ENCODE peak calls at places on chromosomes 12 and 14, in seven cellular contexts. One of them, this sample, is unnamed.

GRCh38 chr14:87967496-87967895 is 25.5 kb downstream of the GALC start:
- DNase-seq in brain microvascular endothelial cell: no peak
- DNase-seq in substantia nigra: no peak
- DNase-seq in stimulated activated naive CD8-positive, alpha-beta T cell treated with anti-CD3 and anti-CD28 coated beads, Interleukin-15, amount 100 ng/mL, for 72 hours: no peak
- DNase-seq in stimulated activated CD4-positive, alpha-beta T cell treated with anti-CD3 and anti-CD28 coated beads, Interleukin-4, amount 100 ng/mL, for 48 hours: no peak
- DNase-seq in activated naive CD4-positive, alpha-beta T cell treated with anti-CD3 and anti-CD28 coated beads, Interleukin-2, amount 10 ng/mL, durations not matched to agents 7 days and 5 days: no peak
- DNase-seq in astrocyte of the cerebellum: no peak
- DNase-seq in this sample: no peak

GRCh38 chr14:74683406-74683805 is 29.5 kb downstream of the AREL1 start:
- DNase-seq in brain microvascular endothelial cell: no peak
- DNase-seq in substantia nigra: no peak
- DNase-seq in stimulated activated naive CD8-positive, alpha-beta T cell treated with anti-CD3 and anti-CD28 coated beads, Interleukin-15, amount 100 ng/mL, for 72 hours: no peak
- DNase-seq in stimulated activated CD4-positive, alpha-beta T cell treated with anti-CD3 and anti-CD28 coated beads, Interleukin-4, amount 100 ng/mL, for 48 hours: no peak
- DNase-seq in activated naive CD4-positive, alpha-beta T cell treated with anti-CD3 and anti-CD28 coated beads, Interleukin-2, amount 10 ng/mL, durations not matched to agents 7 days and 5 days: no peak
- DNase-seq in astrocyte of the cerebellum: no peak
- DNase-seq in this sample: no peak

GRCh38 chr14:94769413-94770250 is at the start of gene GSC:
- DNase-seq in brain microvascular endothelial cell: no peak
- DNase-seq in substantia nigra: no peak
- DNase-seq in stimulated activated naive CD8-positive, alpha-beta T cell treated with anti-CD3 and anti-CD28 coated beads, Interleukin-15, amount 100 ng/mL, for 72 hours: peak
- DNase-seq in stimulated activated CD4-positive, alpha-beta T cell treated with anti-CD3 and anti-CD28 coated beads, Interleukin-4, amount 100 ng/mL, for 48 hours: peak
- DNase-seq in activated naive CD4-positive, alpha-beta T cell treated with anti-CD3 and anti-CD28 coated beads, Interleukin-2, amount 10 ng/mL, durations not matched to agents 7 days and 5 days: peak
- DNase-seq in astrocyte of the cerebellum: peak
- DNase-seq in this sample: peak

GRCh38 chr12:73514672-73515071 is 1023.0 kb upstream of the ATXN7L3B start:
- DNase-seq in brain microvascular endothelial cell: no peak
- DNase-seq in substantia nigra: no peak
- DNase-seq in stimulated activated naive CD8-positive, alpha-beta T cell treated with anti-CD3 and anti-CD28 coated beads, Interleukin-15, amount 100 ng/mL, for 72 hours: no peak
- DNase-seq in stimulated activated CD4-positive, alpha-beta T cell treated with anti-CD3 and anti-CD28 coated beads, Interleukin-4, amount 100 ng/mL, for 48 hours: no peak
- DNase-seq in activated naive CD4-positive, alpha-beta T cell treated with anti-CD3 and anti-CD28 coated beads, Interleukin-2, amount 10 ng/mL, durations not matched to agents 7 days and 5 days: no peak
- DNase-seq in astrocyte of the cerebellum: no peak
- DNase-seq in this sample: no peak

GRCh38 chr12:74365178-74365964 is 172.3 kb upstream of the ATXN7L3B start:
- DNase-seq in brain microvascular endothelial cell: peak
- DNase-seq in substantia nigra: no peak
- DNase-seq in stimulated activated naive CD8-positive, alpha-beta T cell treated with anti-CD3 and anti-CD28 coated beads, Interleukin-15, amount 100 ng/mL, for 72 hours: no peak
- DNase-seq in stimulated activated CD4-positive, alpha-beta T cell treated with anti-CD3 and anti-CD28 coated beads, Interleukin-4, amount 100 ng/mL, for 48 hours: no peak
- DNase-seq in activated naive CD4-positive, alpha-beta T cell treated with anti-CD3 and anti-CD28 coated beads, Interleukin-2, amount 10 ng/mL, durations not matched to agents 7 days and 5 days: peak
- DNase-seq in astrocyte of the cerebellum: peak
- DNase-seq in this sample: peak

GRCh38 chr12:118459110-118459509 is 82.8 kb downstream of the SUDS3 start:
- DNase-seq in brain microvascular endothelial cell: no peak
- DNase-seq in substantia nigra: no peak
- DNase-seq in stimulated activated naive CD8-positive, alpha-beta T cell treated with anti-CD3 and anti-CD28 coated beads, Interleukin-15, amount 100 ng/mL, for 72 hours: no peak
- DNase-seq in stimulated activated CD4-positive, alpha-beta T cell treated with anti-CD3 and anti-CD28 coated beads, Interleukin-4, amount 100 ng/mL, for 48 hours: no peak
- DNase-seq in activated naive CD4-positive, alpha-beta T cell treated with anti-CD3 and anti-CD28 coated beads, Interleukin-2, amount 10 ng/mL, durations not matched to agents 7 days and 5 days: no peak
- DNase-seq in astrocyte of the cerebellum: no peak
- DNase-seq in this sample: no peak

GRCh38 chr12:107369679-107370078 is 276.3 kb upstream of the CRY1 start:
- DNase-seq in brain microvascular endothelial cell: no peak
- DNase-seq in substantia nigra: no peak
- DNase-seq in stimulated activated naive CD8-positive, alpha-beta T cell treated with anti-CD3 and anti-CD28 coated beads, Interleukin-15, amount 100 ng/mL, for 72 hours: peak
- DNase-seq in stimulated activated CD4-positive, alpha-beta T cell treated with anti-CD3 and anti-CD28 coated beads, Interleukin-4, amount 100 ng/mL, for 48 hours: no peak
- DNase-seq in activated naive CD4-positive, alpha-beta T cell treated with anti-CD3 and anti-CD28 coated beads, Interleukin-2, amount 10 ng/mL, durations not matched to agents 7 days and 5 days: peak
- DNase-seq in astrocyte of the cerebellum: no peak
- DNase-seq in this sample: no peak

GRCh38 chr12:11581179-11581755 is 68.2 kb upstream of the ETV6 start:
- DNase-seq in brain microvascular endothelial cell: peak
- DNase-seq in substantia nigra: peak
- DNase-seq in stimulated activated naive CD8-positive, alpha-beta T cell treated with anti-CD3 and anti-CD28 coated beads, Interleukin-15, amount 100 ng/mL, for 72 hours: peak
- DNase-seq in stimulated activated CD4-positive, alpha-beta T cell treated with anti-CD3 and anti-CD28 coated beads, Interleukin-4, amount 100 ng/mL, for 48 hours: peak
- DNase-seq in activated naive CD4-positive, alpha-beta T cell treated with anti-CD3 and anti-CD28 coated beads, Interleukin-2, amount 10 ng/mL, durations not matched to agents 7 days and 5 days: peak
- DNase-seq in astrocyte of the cerebellum: peak
- DNase-seq in this sample: peak

GRCh38 chr14:85129907-85130306 is 400.0 kb upstream of the FLRT2 start:
- DNase-seq in brain microvascular endothelial cell: no peak
- DNase-seq in substantia nigra: no peak
- DNase-seq in stimulated activated naive CD8-positive, alpha-beta T cell treated with anti-CD3 and anti-CD28 coated beads, Interleukin-15, amount 100 ng/mL, for 72 hours: no peak
- DNase-seq in stimulated activated CD4-positive, alpha-beta T cell treated with anti-CD3 and anti-CD28 coated beads, Interleukin-4, amount 100 ng/mL, for 48 hours: no peak
- DNase-seq in activated naive CD4-positive, alpha-beta T cell treated with anti-CD3 and anti-CD28 coated beads, Interleukin-2, amount 10 ng/mL, durations not matched to agents 7 days and 5 days: no peak
- DNase-seq in astrocyte of the cerebellum: no peak
- DNase-seq in this sample: no peak

GRCh38 chr12:109714141-109714912 is 702 bp downstream of the FAM222A start:
- DNase-seq in brain microvascular endothelial cell: no peak
- DNase-seq in substantia nigra: peak
- DNase-seq in stimulated activated naive CD8-positive, alpha-beta T cell treated with anti-CD3 and anti-CD28 coated beads, Interleukin-15, amount 100 ng/mL, for 72 hours: peak
- DNase-seq in stimulated activated CD4-positive, alpha-beta T cell treated with anti-CD3 and anti-CD28 coated beads, Interleukin-4, amount 100 ng/mL, for 48 hours: peak
- DNase-seq in activated naive CD4-positive, alpha-beta T cell treated with anti-CD3 and anti-CD28 coated beads, Interleukin-2, amount 10 ng/mL, durations not matched to agents 7 days and 5 days: peak
- DNase-seq in astrocyte of the cerebellum: no peak
- DNase-seq in this sample: peak

GRCh38 chr12:119699199-119699765 is 31.3 kb downstream of the PRKAB1 start:
- DNase-seq in brain microvascular endothelial cell: no peak
- DNase-seq in substantia nigra: no peak
- DNase-seq in stimulated activated naive CD8-positive, alpha-beta T cell treated with anti-CD3 and anti-CD28 coated beads, Interleukin-15, amount 100 ng/mL, for 72 hours: no peak
- DNase-seq in stimulated activated CD4-positive, alpha-beta T cell treated with anti-CD3 and anti-CD28 coated beads, Interleukin-4, amount 100 ng/mL, for 48 hours: no peak
- DNase-seq in activated naive CD4-positive, alpha-beta T cell treated with anti-CD3 and anti-CD28 coated beads, Interleukin-2, amount 10 ng/mL, durations not matched to agents 7 days and 5 days: no peak
- DNase-seq in astrocyte of the cerebellum: no peak
- DNase-seq in this sample: no peak

GRCh38 chr14:60652674-60653387 is 3.6 kb upstream of the SIX1 start:
- DNase-seq in brain microvascular endothelial cell: no peak
- DNase-seq in substantia nigra: no peak
- DNase-seq in stimulated activated naive CD8-positive, alpha-beta T cell treated with anti-CD3 and anti-CD28 coated beads, Interleukin-15, amount 100 ng/mL, for 72 hours: no peak
- DNase-seq in stimulated activated CD4-positive, alpha-beta T cell treated with anti-CD3 and anti-CD28 coated beads, Interleukin-4, amount 100 ng/mL, for 48 hours: no peak
- DNase-seq in activated naive CD4-positive, alpha-beta T cell treated with anti-CD3 and anti-CD28 coated beads, Interleukin-2, amount 10 ng/mL, durations not matched to agents 7 days and 5 days: no peak
- DNase-seq in astrocyte of the cerebellum: no peak
- DNase-seq in this sample: no peak

GRCh38 chr12:87336814-87337336 is 692.3 kb downstream of the C12orf50 start:
- DNase-seq in brain microvascular endothelial cell: no peak
- DNase-seq in substantia nigra: no peak
- DNase-seq in stimulated activated naive CD8-positive, alpha-beta T cell treated with anti-CD3 and anti-CD28 coated beads, Interleukin-15, amount 100 ng/mL, for 72 hours: no peak
- DNase-seq in stimulated activated CD4-positive, alpha-beta T cell treated with anti-CD3 and anti-CD28 coated beads, Interleukin-4, amount 100 ng/mL, for 48 hours: no peak
- DNase-seq in activated naive CD4-positive, alpha-beta T cell treated with anti-CD3 and anti-CD28 coated beads, Interleukin-2, amount 10 ng/mL, durations not matched to agents 7 days and 5 days: no peak
- DNase-seq in astrocyte of the cerebellum: no peak
- DNase-seq in this sample: no peak

GRCh38 chr12:117155278-117156060 is 34.8 kb downstream of the FBXO21 start:
- DNase-seq in brain microvascular endothelial cell: no peak
- DNase-seq in substantia nigra: no peak
- DNase-seq in stimulated activated naive CD8-positive, alpha-beta T cell treated with anti-CD3 and anti-CD28 coated beads, Interleukin-15, amount 100 ng/mL, for 72 hours: peak
- DNase-seq in stimulated activated CD4-positive, alpha-beta T cell treated with anti-CD3 and anti-CD28 coated beads, Interleukin-4, amount 100 ng/mL, for 48 hours: peak
- DNase-seq in activated naive CD4-positive, alpha-beta T cell treated with anti-CD3 and anti-CD28 coated beads, Interleukin-2, amount 10 ng/mL, durations not matched to agents 7 days and 5 days: peak
- DNase-seq in astrocyte of the cerebellum: peak
- DNase-seq in this sample: peak

GRCh38 chr12:83843531-83843930 is 1069.1 kb downstream of the SLC6A15 start:
- DNase-seq in brain microvascular endothelial cell: peak
- DNase-seq in substantia nigra: no peak
- DNase-seq in stimulated activated naive CD8-positive, alpha-beta T cell treated with anti-CD3 and anti-CD28 coated beads, Interleukin-15, amount 100 ng/mL, for 72 hours: no peak
- DNase-seq in stimulated activated CD4-positive, alpha-beta T cell treated with anti-CD3 and anti-CD28 coated beads, Interleukin-4, amount 100 ng/mL, for 48 hours: no peak
- DNase-seq in activated naive CD4-positive, alpha-beta T cell treated with anti-CD3 and anti-CD28 coated beads, Interleukin-2, amount 10 ng/mL, durations not matched to agents 7 days and 5 days: no peak
- DNase-seq in astrocyte of the cerebellum: no peak
- DNase-seq in this sample: no peak

GRCh38 chr14:69573841-69574265 is 818 bp downstream of the CCDC177 start:
- DNase-seq in brain microvascular endothelial cell: no peak
- DNase-seq in substantia nigra: no peak
- DNase-seq in stimulated activated naive CD8-positive, alpha-beta T cell treated with anti-CD3 and anti-CD28 coated beads, Interleukin-15, amount 100 ng/mL, for 72 hours: peak
- DNase-seq in stimulated activated CD4-positive, alpha-beta T cell treated with anti-CD3 and anti-CD28 coated beads, Interleukin-4, amount 100 ng/mL, for 48 hours: no peak
- DNase-seq in activated naive CD4-positive, alpha-beta T cell treated with anti-CD3 and anti-CD28 coated beads, Interleukin-2, amount 10 ng/mL, durations not matched to agents 7 days and 5 days: no peak
- DNase-seq in astrocyte of the cerebellum: no peak
- DNase-seq in this sample: no peak

GRCh38 chr12:31567029-31567428 is 23.9 kb downstream of the DENND5B start:
- DNase-seq in brain microvascular endothelial cell: no peak
- DNase-seq in substantia nigra: no peak
- DNase-seq in stimulated activated naive CD8-positive, alpha-beta T cell treated with anti-CD3 and anti-CD28 coated beads, Interleukin-15, amount 100 ng/mL, for 72 hours: no peak
- DNase-seq in stimulated activated CD4-positive, alpha-beta T cell treated with anti-CD3 and anti-CD28 coated beads, Interleukin-4, amount 100 ng/mL, for 48 hours: no peak
- DNase-seq in activated naive CD4-positive, alpha-beta T cell treated with anti-CD3 and anti-CD28 coated beads, Interleukin-2, amount 10 ng/mL, durations not matched to agents 7 days and 5 days: no peak
- DNase-seq in astrocyte of the cerebellum: no peak
- DNase-seq in this sample: no peak

GRCh38 chr14:74577948-74578275 is 34.1 kb downstream of the LTBP2 start:
- DNase-seq in brain microvascular endothelial cell: no peak
- DNase-seq in substantia nigra: no peak
- DNase-seq in stimulated activated naive CD8-positive, alpha-beta T cell treated with anti-CD3 and anti-CD28 coated beads, Interleukin-15, amount 100 ng/mL, for 72 hours: no peak
- DNase-seq in stimulated activated CD4-positive, alpha-beta T cell treated with anti-CD3 and anti-CD28 coated beads, Interleukin-4, amount 100 ng/mL, for 48 hours: no peak
- DNase-seq in activated naive CD4-positive, alpha-beta T cell treated with anti-CD3 and anti-CD28 coated beads, Interleukin-2, amount 10 ng/mL, durations not matched to agents 7 days and 5 days: no peak
- DNase-seq in astrocyte of the cerebellum: no peak
- DNase-seq in this sample: no peak

GRCh38 chr14:40164083-40164482 is 731.9 kb upstream of the FBXO33 start:
- DNase-seq in brain microvascular endothelial cell: no peak
- DNase-seq in substantia nigra: no peak
- DNase-seq in stimulated activated naive CD8-positive, alpha-beta T cell treated with anti-CD3 and anti-CD28 coated beads, Interleukin-15, amount 100 ng/mL, for 72 hours: no peak
- DNase-seq in stimulated activated CD4-positive, alpha-beta T cell treated with anti-CD3 and anti-CD28 coated beads, Interleukin-4, amount 100 ng/mL, for 48 hours: no peak
- DNase-seq in activated naive CD4-positive, alpha-beta T cell treated with anti-CD3 and anti-CD28 coated beads, Interleukin-2, amount 10 ng/mL, durations not matched to agents 7 days and 5 days: no peak
- DNase-seq in astrocyte of the cerebellum: peak
- DNase-seq in this sample: no peak

GRCh38 chr12:4526923-4527546 is 11.7 kb upstream of the RAD51AP1 start:
- DNase-seq in brain microvascular endothelial cell: no peak
- DNase-seq in substantia nigra: no peak
- DNase-seq in stimulated activated naive CD8-positive, alpha-beta T cell treated with anti-CD3 and anti-CD28 coated beads, Interleukin-15, amount 100 ng/mL, for 72 hours: no peak
- DNase-seq in stimulated activated CD4-positive, alpha-beta T cell treated with anti-CD3 and anti-CD28 coated beads, Interleukin-4, amount 100 ng/mL, for 48 hours: no peak
- DNase-seq in activated naive CD4-positive, alpha-beta T cell treated with anti-CD3 and anti-CD28 coated beads, Interleukin-2, amount 10 ng/mL, durations not matched to agents 7 days and 5 days: no peak
- DNase-seq in astrocyte of the cerebellum: no peak
- DNase-seq in this sample: no peak

GRCh38 chr14:35342160-35343010 is 50.2 kb downstream of the PSMA6 start:
- DNase-seq in brain microvascular endothelial cell: no peak
- DNase-seq in substantia nigra: no peak
- DNase-seq in stimulated activated naive CD8-positive, alpha-beta T cell treated with anti-CD3 and anti-CD28 coated beads, Interleukin-15, amount 100 ng/mL, for 72 hours: no peak
- DNase-seq in stimulated activated CD4-positive, alpha-beta T cell treated with anti-CD3 and anti-CD28 coated beads, Interleukin-4, amount 100 ng/mL, for 48 hours: no peak
- DNase-seq in activated naive CD4-positive, alpha-beta T cell treated with anti-CD3 and anti-CD28 coated beads, Interleukin-2, amount 10 ng/mL, durations not matched to agents 7 days and 5 days: no peak
- DNase-seq in astrocyte of the cerebellum: no peak
- DNase-seq in this sample: peak

GRCh38 chr12:74468401-74468800 is 69.2 kb upstream of the ATXN7L3B start:
- DNase-seq in brain microvascular endothelial cell: no peak
- DNase-seq in substantia nigra: no peak
- DNase-seq in stimulated activated naive CD8-positive, alpha-beta T cell treated with anti-CD3 and anti-CD28 coated beads, Interleukin-15, amount 100 ng/mL, for 72 hours: no peak
- DNase-seq in stimulated activated CD4-positive, alpha-beta T cell treated with anti-CD3 and anti-CD28 coated beads, Interleukin-4, amount 100 ng/mL, for 48 hours: no peak
- DNase-seq in activated naive CD4-positive, alpha-beta T cell treated with anti-CD3 and anti-CD28 coated beads, Interleukin-2, amount 10 ng/mL, durations not matched to agents 7 days and 5 days: no peak
- DNase-seq in astrocyte of the cerebellum: no peak
- DNase-seq in this sample: no peak

GRCh38 chr14:68704736-68705720 is 87.8 kb downstream of the ZFP36L1 start:
- DNase-seq in brain microvascular endothelial cell: no peak
- DNase-seq in substantia nigra: no peak
- DNase-seq in stimulated activated naive CD8-positive, alpha-beta T cell treated with anti-CD3 and anti-CD28 coated beads, Interleukin-15, amount 100 ng/mL, for 72 hours: no peak
- DNase-seq in stimulated activated CD4-positive, alpha-beta T cell treated with anti-CD3 and anti-CD28 coated beads, Interleukin-4, amount 100 ng/mL, for 48 hours: no peak
- DNase-seq in activated naive CD4-positive, alpha-beta T cell treated with anti-CD3 and anti-CD28 coated beads, Interleukin-2, amount 10 ng/mL, durations not matched to agents 7 days and 5 days: peak
- DNase-seq in astrocyte of the cerebellum: no peak
- DNase-seq in this sample: peak

GRCh38 chr14:105817971-105818711 is 291.8 kb downstream of the TMEM121 start:
- DNase-seq in brain microvascular endothelial cell: no peak
- DNase-seq in substantia nigra: no peak
- DNase-seq in stimulated activated naive CD8-positive, alpha-beta T cell treated with anti-CD3 and anti-CD28 coated beads, Interleukin-15, amount 100 ng/mL, for 72 hours: no peak
- DNase-seq in stimulated activated CD4-positive, alpha-beta T cell treated with anti-CD3 and anti-CD28 coated beads, Interleukin-4, amount 100 ng/mL, for 48 hours: no peak
- DNase-seq in activated naive CD4-positive, alpha-beta T cell treated with anti-CD3 and anti-CD28 coated beads, Interleukin-2, amount 10 ng/mL, durations not matched to agents 7 days and 5 days: no peak
- DNase-seq in astrocyte of the cerebellum: no peak
- DNase-seq in this sample: no peak

GRCh38 chr14:77375164-77375950 is 1.5 kb downstream of the TMED8 start:
- DNase-seq in brain microvascular endothelial cell: no peak
- DNase-seq in substantia nigra: no peak
- DNase-seq in stimulated activated naive CD8-positive, alpha-beta T cell treated with anti-CD3 and anti-CD28 coated beads, Interleukin-15, amount 100 ng/mL, for 72 hours: no peak
- DNase-seq in stimulated activated CD4-positive, alpha-beta T cell treated with anti-CD3 and anti-CD28 coated beads, Interleukin-4, amount 100 ng/mL, for 48 hours: no peak
- DNase-seq in activated naive CD4-positive, alpha-beta T cell treated with anti-CD3 and anti-CD28 coated beads, Interleukin-2, amount 10 ng/mL, durations not matched to agents 7 days and 5 days: no peak
- DNase-seq in astrocyte of the cerebellum: no peak
- DNase-seq in this sample: no peak

GRCh38 chr12:2212537-2212936 is 159.8 kb downstream of the CACNA1C start:
- DNase-seq in brain microvascular endothelial cell: no peak
- DNase-seq in substantia nigra: no peak
- DNase-seq in stimulated activated naive CD8-positive, alpha-beta T cell treated with anti-CD3 and anti-CD28 coated beads, Interleukin-15, amount 100 ng/mL, for 72 hours: no peak
- DNase-seq in stimulated activated CD4-positive, alpha-beta T cell treated with anti-CD3 and anti-CD28 coated beads, Interleukin-4, amount 100 ng/mL, for 48 hours: no peak
- DNase-seq in activated naive CD4-positive, alpha-beta T cell treated with anti-CD3 and anti-CD28 coated beads, Interleukin-2, amount 10 ng/mL, durations not matched to agents 7 days and 5 days: no peak
- DNase-seq in astrocyte of the cerebellum: no peak
- DNase-seq in this sample: no peak

GRCh38 chr14:94113490-94113889 is 3.0 kb downstream of the IFI27 start:
- DNase-seq in brain microvascular endothelial cell: no peak
- DNase-seq in substantia nigra: no peak
- DNase-seq in stimulated activated naive CD8-positive, alpha-beta T cell treated with anti-CD3 and anti-CD28 coated beads, Interleukin-15, amount 100 ng/mL, for 72 hours: no peak
- DNase-seq in stimulated activated CD4-positive, alpha-beta T cell treated with anti-CD3 and anti-CD28 coated beads, Interleukin-4, amount 100 ng/mL, for 48 hours: no peak
- DNase-seq in activated naive CD4-positive, alpha-beta T cell treated with anti-CD3 and anti-CD28 coated beads, Interleukin-2, amount 10 ng/mL, durations not matched to agents 7 days and 5 days: no peak
- DNase-seq in astrocyte of the cerebellum: no peak
- DNase-seq in this sample: peak

GRCh38 chr12:122024132-122024785 is 2.6 kb downstream of the BCL7A start:
- DNase-seq in brain microvascular endothelial cell: no peak
- DNase-seq in substantia nigra: no peak
- DNase-seq in stimulated activated naive CD8-positive, alpha-beta T cell treated with anti-CD3 and anti-CD28 coated beads, Interleukin-15, amount 100 ng/mL, for 72 hours: no peak
- DNase-seq in stimulated activated CD4-positive, alpha-beta T cell treated with anti-CD3 and anti-CD28 coated beads, Interleukin-4, amount 100 ng/mL, for 48 hours: no peak
- DNase-seq in activated naive CD4-positive, alpha-beta T cell treated with anti-CD3 and anti-CD28 coated beads, Interleukin-2, amount 10 ng/mL, durations not matched to agents 7 days and 5 days: no peak
- DNase-seq in astrocyte of the cerebellum: no peak
- DNase-seq in this sample: no peak

GRCh38 chr14:50055461-50056228 is 60.7 kb downstream of the VCPKMT start:
- DNase-seq in brain microvascular endothelial cell: no peak
- DNase-seq in substantia nigra: no peak
- DNase-seq in stimulated activated naive CD8-positive, alpha-beta T cell treated with anti-CD3 and anti-CD28 coated beads, Interleukin-15, amount 100 ng/mL, for 72 hours: no peak
- DNase-seq in stimulated activated CD4-positive, alpha-beta T cell treated with anti-CD3 and anti-CD28 coated beads, Interleukin-4, amount 100 ng/mL, for 48 hours: no peak
- DNase-seq in activated naive CD4-positive, alpha-beta T cell treated with anti-CD3 and anti-CD28 coated beads, Interleukin-2, amount 10 ng/mL, durations not matched to agents 7 days and 5 days: no peak
- DNase-seq in astrocyte of the cerebellum: no peak
- DNase-seq in this sample: no peak

GRCh38 chr14:74261288-74261687 is 22.0 kb downstream of the VSX2 start:
- DNase-seq in brain microvascular endothelial cell: no peak
- DNase-seq in substantia nigra: no peak
- DNase-seq in stimulated activated naive CD8-positive, alpha-beta T cell treated with anti-CD3 and anti-CD28 coated beads, Interleukin-15, amount 100 ng/mL, for 72 hours: no peak
- DNase-seq in stimulated activated CD4-positive, alpha-beta T cell treated with anti-CD3 and anti-CD28 coated beads, Interleukin-4, amount 100 ng/mL, for 48 hours: no peak
- DNase-seq in activated naive CD4-positive, alpha-beta T cell treated with anti-CD3 and anti-CD28 coated beads, Interleukin-2, amount 10 ng/mL, durations not matched to agents 7 days and 5 days: no peak
- DNase-seq in astrocyte of the cerebellum: no peak
- DNase-seq in this sample: no peak

GRCh38 chr14:102209224-102209966 is 69.7 kb downstream of the WDR20 start:
- DNase-seq in brain microvascular endothelial cell: no peak
- DNase-seq in substantia nigra: peak
- DNase-seq in stimulated activated naive CD8-positive, alpha-beta T cell treated with anti-CD3 and anti-CD28 coated beads, Interleukin-15, amount 100 ng/mL, for 72 hours: no peak
- DNase-seq in stimulated activated CD4-positive, alpha-beta T cell treated with anti-CD3 and anti-CD28 coated beads, Interleukin-4, amount 100 ng/mL, for 48 hours: no peak
- DNase-seq in activated naive CD4-positive, alpha-beta T cell treated with anti-CD3 and anti-CD28 coated beads, Interleukin-2, amount 10 ng/mL, durations not matched to agents 7 days and 5 days: no peak
- DNase-seq in astrocyte of the cerebellum: no peak
- DNase-seq in this sample: no peak

GRCh38 chr12:54356951-54357356 is 7.3 kb downstream of the GPR84 start:
- DNase-seq in brain microvascular endothelial cell: no peak
- DNase-seq in substantia nigra: no peak
- DNase-seq in stimulated activated naive CD8-positive, alpha-beta T cell treated with anti-CD3 and anti-CD28 coated beads, Interleukin-15, amount 100 ng/mL, for 72 hours: no peak
- DNase-seq in stimulated activated CD4-positive, alpha-beta T cell treated with anti-CD3 and anti-CD28 coated beads, Interleukin-4, amount 100 ng/mL, for 48 hours: no peak
- DNase-seq in activated naive CD4-positive, alpha-beta T cell treated with anti-CD3 and anti-CD28 coated beads, Interleukin-2, amount 10 ng/mL, durations not matched to agents 7 days and 5 days: no peak
- DNase-seq in astrocyte of the cerebellum: no peak
- DNase-seq in this sample: no peak

GRCh38 chr12:47080725-47081502 is 1.2 kb upstream of the AMIGO2 start:
- DNase-seq in brain microvascular endothelial cell: peak
- DNase-seq in substantia nigra: no peak
- DNase-seq in stimulated activated naive CD8-positive, alpha-beta T cell treated with anti-CD3 and anti-CD28 coated beads, Interleukin-15, amount 100 ng/mL, for 72 hours: peak
- DNase-seq in stimulated activated CD4-positive, alpha-beta T cell treated with anti-CD3 and anti-CD28 coated beads, Interleukin-4, amount 100 ng/mL, for 48 hours: peak
- DNase-seq in activated naive CD4-positive, alpha-beta T cell treated with anti-CD3 and anti-CD28 coated beads, Interleukin-2, amount 10 ng/mL, durations not matched to agents 7 days and 5 days: peak
- DNase-seq in astrocyte of the cerebellum: no peak
- DNase-seq in this sample: peak

This sample was measured in Daoy.